ENCODE peak calls at places on chromosomes 6 and 20, in six cellular contexts. U is HT1080, X is HepG2, V is ureter, G is T-helper 17 cell, O is A172. L is an unnamed sample.

GRCh38 chr6:135423649-135424128 is 73.9 kb downstream of the AHI1 start:
- DNase-seq in U (no peak), X (peak), V (no peak), G (no peak), O (peak), L (peak)

GRCh38 chr6:40965046-40965445 is 74.0 kb downstream of the UNC5CL start:
- DNase-seq in U (no peak), X (no peak), V (no peak), G (no peak), O (peak), L (no peak)

GRCh38 chr6:137218473-137218916 is 690 bp downstream of the IFNGR1 start:
- DNase-seq in U (peak), X (peak), V (no peak), G (peak), O (peak), L (peak)

GRCh38 chr6:143634486-143634885 is 43.3 kb upstream of the PHACTR2 start:
- DNase-seq in U (no peak), X (no peak), V (no peak), G (no peak), O (peak), L (peak)

GRCh38 chr20:48606117-48606840 is 221.5 kb downstream of the PREX1 start:
- DNase-seq in U (no peak), X (no peak), V (peak), G (no peak), O (no peak), L (no peak)

GRCh38 chr20:31909253-31910070 is 39.0 kb downstream of the TTLL9 start:
- DNase-seq in U (no peak), X (no peak), V (no peak), G (no peak), O (no peak), L (no peak)

GRCh38 chr6:126170875-126171489 is 168.9 kb upstream of the CENPW start:
- DNase-seq in U (no peak), X (peak), V (no peak), G (no peak), O (peak), L (no peak)

GRCh38 chr6:37020426-37021211 is 15.2 kb downstream of the FGD2 start:
- DNase-seq in U (no peak), X (no peak), V (no peak), G (no peak), O (no peak), L (no peak)

GRCh38 chr6:53984163-53984562 is 127.1 kb upstream of the MLIP start:
- DNase-seq in U (peak), X (peak), V (no peak), G (no peak), O (peak), L (no peak)

GRCh38 chr6:104682722-104683643 is 176.7 kb downstream of the HACE1 start:
- DNase-seq in U (peak), X (peak), V (no peak), G (peak), O (peak), L (peak)

GRCh38 chr20:45036044-45036755 is 64.7 kb downstream of the KCNS1 start:
- DNase-seq in U (peak), X (peak), V (no peak), G (no peak), O (peak), L (no peak)

GRCh38 chr6:28977351-28978136 is 27.6 kb downstream of the ZNF311 start:
- DNase-seq in U (peak), X (no peak), V (no peak), G (no peak), O (peak), L (peak)

L was measured in foreskin melanocyte.